ENCODE peak calls at places on chromosomes 5 and 9, in five cellular contexts. U is iPS-NIHi11, A is tibial artery, R is CMK, N is skeletal muscle cell. V is an unnamed sample.

GRCh38 chr9:97638666-97639065 is 5.0 kb downstream of the NCBP1 start:
- DNase-seq in U (no peak), A (no peak), R (no peak), N (no peak), V (no peak)

GRCh38 chr9:36401179-36401740 is 1.2 kb upstream of the RNF38 start:
- DNase-seq in U (peak), A (peak), R (no peak), N (peak), V (no peak)

GRCh38 chr5:88838500-88838899 is 44.5 kb downstream of the MEF2C start:
- DNase-seq in U (no peak), A (no peak), R (no peak), N (no peak), V (no peak)

GRCh38 chr9:129069128-129069824 is 11.6 kb upstream of the DOLPP1 start:
- DNase-seq in U (no peak), A (peak), R (peak), N (no peak), V (peak)

GRCh38 chr5:169202969-169203368 is 98.0 kb downstream of the SLIT3 start:
- DNase-seq in U (no peak), A (no peak), R (no peak), N (no peak), V (no peak)

GRCh38 chr5:115414406-115415142 is 118.1 kb upstream of the CCDC112 start:
- DNase-seq in U (no peak), A (no peak), R (no peak), N (peak), V (no peak)

GRCh38 chr9:34430843-34431437 is 27.4 kb downstream of the FAM219A start:
- DNase-seq in U (peak), A (peak), R (peak), N (peak), V (no peak)

GRCh38 chr9:89663264-89663970 is 58.6 kb downstream of the GADD45G start:
- DNase-seq in U (no peak), A (no peak), R (no peak), N (no peak), V (no peak)

GRCh38 chr5:57692582-57693487 is 210.2 kb upstream of the ACTBL2 start:
- DNase-seq in U (peak), A (peak), R (no peak), N (peak), V (peak)

GRCh38 chr5:17257705-17258273 is 40.4 kb downstream of the BASP1 start:
- DNase-seq in U (no peak), A (no peak), R (no peak), N (no peak), V (no peak)

GRCh38 chr9:134043531-134043988 is 18.3 kb downstream of the BRD3OS start:
- DNase-seq in U (peak), A (no peak), R (no peak), N (no peak), V (no peak)

GRCh38 chr9:96382175-96382574 is 1.3 kb downstream of the SLC35D2 start:
- DNase-seq in U (no peak), A (no peak), R (no peak), N (no peak), V (no peak)

GRCh38 chr9:134326754-134327526 is 685 bp downstream of the RXRA start:
- DNase-seq in U (peak), A (no peak), R (no peak), N (no peak), V (no peak)

GRCh38 chr5:150321211-150321610 is 18.5 kb upstream of the ARSI start:
- DNase-seq in U (no peak), A (no peak), R (no peak), N (no peak), V (no peak)

GRCh38 chr5:84403773-84404172 is 19.1 kb upstream of the EDIL3 start:
- DNase-seq in U (no peak), A (no peak), R (no peak), N (peak), V (no peak)

GRCh38 chr9:130432796-130433167 is 12.0 kb upstream of the ASS1 start:
- DNase-seq in U (peak), A (no peak), R (no peak), N (no peak), V (no peak)

GRCh38 chr5:76085286-76085579 is 2.0 kb downstream of the SV2C start:
- DNase-seq in U (no peak), A (no peak), R (no peak), N (no peak), V (no peak)

GRCh38 chr9:120532475-120532874 is 47.5 kb downstream of the CDK5RAP2 start:
- DNase-seq in U (no peak), A (peak), R (no peak), N (peak), V (peak)

GRCh38 chr5:122195784-122196394 is 66.5 kb downstream of the ZNF474 start:
- DNase-seq in U (peak), A (no peak), R (no peak), N (no peak), V (no peak)

GRCh38 chr5:3199941-3200340 is 395.7 kb upstream of the IRX1 start:
- DNase-seq in U (no peak), A (no peak), R (no peak), N (no peak), V (no peak)

GRCh38 chr9:94945191-94946144 is 219.0 kb downstream of the AOPEP start:
- DNase-seq in U (no peak), A (peak), R (no peak), N (peak), V (peak)

GRCh38 chr9:89009049-89009840 is 18.0 kb downstream of the S1PR3 start:
- DNase-seq in U (no peak), A (no peak), R (no peak), N (no peak), V (no peak)

GRCh38 chr5:14160116-14160515 is 17.0 kb downstream of the TRIO start:
- DNase-seq in U (no peak), A (no peak), R (no peak), N (no peak), V (no peak)

GRCh38 chr5:69134126-69134525 is 32.8 kb upstream of the CCNB1 start:
- DNase-seq in U (no peak), A (no peak), R (no peak), N (no peak), V (no peak)

GRCh38 chr5:73265641-73266040 is 92.6 kb downstream of the TMEM174 start:
- DNase-seq in U (no peak), A (no peak), R (no peak), N (no peak), V (no peak)

GRCh38 chr9:20753761-20754160 is 69.7 kb downstream of the FOCAD start:
- DNase-seq in U (no peak), A (no peak), R (no peak), N (no peak), V (no peak)

GRCh38 chr9:107971241-107971640 is 481.7 kb upstream of the KLF4 start:
- DNase-seq in U (no peak), A (no peak), R (no peak), N (no peak), V (no peak)

GRCh38 chr5:125198270-125198974 is 452.0 kb upstream of the ZNF608 start:
- DNase-seq in U (peak), A (peak), R (no peak), N (peak), V (peak)

GRCh38 chr5:89584339-89584956 is 701.5 kb upstream of the MEF2C start:
- DNase-seq in U (no peak), A (no peak), R (no peak), N (peak), V (no peak)

GRCh38 chr5:142330026-142330425 is 5.2 kb upstream of the SPRY4 start:
- DNase-seq in U (no peak), A (no peak), R (no peak), N (no peak), V (peak)

GRCh38 chr9:135076143-135076875 is 11.2 kb upstream of the OLFM1 start:
- DNase-seq in U (peak), A (no peak), R (no peak), N (no peak), V (peak)

GRCh38 chr5:98414938-98415337 is 358.5 kb upstream of the RGMB start:
- DNase-seq in U (no peak), A (no peak), R (no peak), N (peak), V (no peak)

GRCh38 chr9:2824564-2824963 is 19.3 kb downstream of the PUM3 start:
- DNase-seq in U (peak), A (no peak), R (no peak), N (no peak), V (no peak)

GRCh38 chr5:57527875-57528274 is 45.3 kb upstream of the ACTBL2 start:
- DNase-seq in U (no peak), A (no peak), R (no peak), N (no peak), V (no peak)

GRCh38 chr5:35938518-35939227 is at the start of gene CAPSL:
- DNase-seq in U (peak), A (no peak), R (no peak), N (peak), V (no peak)

GRCh38 chr5:94649874-94650273 is 31.4 kb downstream of the SLF1 start:
- DNase-seq in U (no peak), A (no peak), R (no peak), N (no peak), V (no peak)

GRCh38 chr5:135100011-135100410 is 66.0 kb upstream of the PITX1 start:
- DNase-seq in U (no peak), A (no peak), R (no peak), N (no peak), V (peak)

GRCh38 chr5:153491408-153491807 is 938 bp downstream of the GRIA1 start:
- DNase-seq in U (no peak), A (no peak), R (no peak), N (no peak), V (no peak)

GRCh38 chr5:174708466-174709207 is 15.7 kb upstream of the MSX2 start:
- DNase-seq in U (no peak), A (no peak), R (no peak), N (no peak), V (no peak)

GRCh38 chr5:157177935-157178334 is 2.7 kb upstream of the ITK start:
- DNase-seq in U (no peak), A (no peak), R (no peak), N (no peak), V (no peak)